ENCODE peak calls at places on chromosomes 16 and 17, in ten cellular contexts. T is CD4-positive, alpha-beta memory T cell; V is body of pancreas; G is activated T-cell treated with anti-CD3 and anti-CD28 coated beads, Interleukin-2, amount 50 U/mL, for 1 hour; M is aorta; S is CD8-positive, alpha-beta T cell; K is esophagus squamous epithelium; X is cardiac fibroblast; C is IMR-90; Z is spleen. J is an unnamed sample.

GRCh38 chr16:81626181-81626674 is 152.9 kb upstream of the PLCG2 start:
- DNase-seq in K (no peak), S (no peak), T (no peak), V (no peak), X (no peak), Z (no peak), M (no peak), C (peak; percentile 61), G (no peak), J (no peak)

GRCh38 chr16:10200823-10201571 is 18.8 kb upstream of the GRIN2A start:
- DNase-seq in C (no peak), V (no peak), G (no peak), M (no peak), T (no peak), X (no peak), S (no peak), Z (no peak), K (no peak), J (no peak)

GRCh38 chr17:77222356-77222755 is 81.6 kb downstream of the SEC14L1 start:
- DNase-seq in G (no peak), S (no peak), X (no peak), T (no peak), M (no peak), C (no peak), K (no peak), V (no peak), Z (peak; percentile 14), J (no peak)

GRCh38 chr17:63675607-63676539 is 24.1 kb downstream of the LIMD2 start:
- DNase-seq in T (no peak), K (no peak), V (peak; percentile 95), C (peak; percentile 83), G (no peak), X (peak; percentile 95), Z (no peak), S (no peak), M (peak; percentile 90), J (peak; percentile 73)

GRCh38 chr17:62848334-62848733 is 40.2 kb upstream of the MARCHF10 start:
- DNase-seq in V (no peak), S (no peak), T (no peak), C (no peak), X (no peak), K (no peak), Z (no peak), M (no peak), G (no peak), J (no peak)

GRCh38 chr16:68421076-68421475 is 27.2 kb downstream of the SMPD3 start:
- DNase-seq in X (no peak), S (no peak), T (no peak), C (no peak), G (no peak), M (no peak), V (no peak), K (no peak), Z (no peak), J (no peak)

GRCh38 chr17:75695141-75695829 is 26.0 kb upstream of the ITGB4 start:
- DNase-seq in K (no peak), M (no peak), Z (no peak), G (no peak), V (no peak), C (peak; percentile 48), S (no peak), T (no peak), X (no peak), J (no peak)

GRCh38 chr17:2704031-2704889 is 7.3 kb downstream of the CLUH start:
- DNase-seq in K (no peak), T (no peak), Z (peak; percentile 67), V (no peak), M (peak; percentile 44), X (no peak), C (no peak), S (no peak), G (no peak), J (no peak)

GRCh38 chr17:81542431-81543338 is 9.5 kb downstream of the FAAP100 start:
- DNase-seq in V (peak; percentile 5), T (no peak), Z (no peak), K (no peak), X (no peak), C (no peak), G (no peak), M (no peak), S (no peak), J (no peak)

GRCh38 chr16:26701243-26701886 is 365.4 kb upstream of the C16orf82 start:
- DNase-seq in M (no peak), T (no peak), C (no peak), S (no peak), V (no peak), K (no peak), G (no peak), Z (no peak), X (no peak), J (no peak)

GRCh38 chr17:42675348-42675983 is 1.3 kb downstream of the PLEKHH3 start:
- DNase-seq in K (no peak), Z (no peak), T (no peak), S (no peak), M (no peak), G (no peak), C (no peak), X (no peak), V (peak; percentile 86), J (peak; percentile 39)

J was measured in Calu3.